ENCODE peak calls at places on chromosomes 13 and 19, in four cellular contexts. K is CD4-positive, alpha-beta memory T cell; B is psoas muscle; Y is NT2/D1. U is an unnamed sample.

GRCh38 chr13:46296920-46297319 is 85.2 kb downstream of the LRRC63 start:
- DNase-seq in B (no peak), Y (no peak), K (no peak), U (no peak)

GRCh38 chr19:45509692-45510015 is 2.4 kb downstream of the VASP start:
- DNase-seq in B (no peak), Y (no peak), K (no peak), U (no peak)

GRCh38 chr13:44692173-44692713 is 116.1 kb upstream of the TSC22D1 start:
- DNase-seq in Y (no peak), B (no peak), K (no peak), U (no peak)

GRCh38 chr13:20673711-20674110 is 29.8 kb upstream of the IL17D start:
- DNase-seq in K (no peak), Y (no peak), B (no peak), U (no peak)

GRCh38 chr13:43445651-43446050 is 341.1 kb downstream of the ENOX1 start:
- DNase-seq in K (no peak), Y (no peak), B (no peak), U (no peak)

GRCh38 chr13:102872531-102872930 is 26.7 kb downstream of the ERCC5 start:
- DNase-seq in Y (no peak), K (no peak), B (no peak), U (no peak)

GRCh38 chr19:16363133-16363851 is 38.7 kb downstream of the KLF2 start:
- DNase-seq in Y (no peak), B (no peak), K (no peak), U (no peak)

GRCh38 chr19:54673222-54673621 is 10.4 kb downstream of the LILRB4 start:
- DNase-seq in K (no peak), Y (no peak), B (no peak), U (no peak)

GRCh38 chr13:110629735-110630134 is 14.4 kb downstream of the NAXD start:
- DNase-seq in Y (no peak), B (no peak), K (peak), U (no peak)

GRCh38 chr19:55353803-55354697 is 469 bp downstream of the COX6B2 start:
- DNase-seq in Y (peak), B (no peak), K (peak), U (no peak)

GRCh38 chr19:4057913-4058695 is 8.6 kb downstream of the ZBTB7A start:
- DNase-seq in Y (no peak), K (no peak), B (peak), U (no peak)

GRCh38 chr19:16756649-16757048 is 37.0 kb downstream of the NWD1 start:
- DNase-seq in B (no peak), K (no peak), Y (no peak), U (no peak)

GRCh38 chr13:111129465-111130110 is 14.5 kb downstream of the ARHGEF7 start:
- DNase-seq in Y (no peak), B (no peak), K (no peak), U (no peak)

GRCh38 chr13:79079351-79079839 is 326.7 kb downstream of the RBM26 start:
- DNase-seq in B (peak), Y (no peak), K (no peak), U (no peak)

GRCh38 chr13:49366841-49367240 is 77.0 kb downstream of the CAB39L start:
- DNase-seq in B (no peak), K (no peak), Y (no peak), U (no peak)

GRCh38 chr13:74557870-74558269 is 423.7 kb upstream of the KLF12 start:
- DNase-seq in K (no peak), B (no peak), Y (no peak), U (no peak)

GRCh38 chr19:23996549-23996948 is 81.9 kb downstream of the ZNF726 start:
- DNase-seq in K (no peak), B (no peak), Y (peak), U (no peak)

GRCh38 chr13:25249001-25249543 is 38.2 kb downstream of the MTMR6 start:
- DNase-seq in K (no peak), Y (peak), B (no peak), U (no peak)

GRCh38 chr13:104571161-104571889 is 1505.1 kb upstream of the SLC10A2 start:
- DNase-seq in Y (peak), B (peak), K (no peak), U (no peak)

GRCh38 chr13:24682353-24682752 is 2.1 kb downstream of the ATP12A start:
- DNase-seq in Y (no peak), K (no peak), B (no peak), U (no peak)

GRCh38 chr13:81659984-81660383 is 1319.1 kb upstream of the SPRY2 start:
- DNase-seq in Y (no peak), B (no peak), K (no peak), U (no peak)

GRCh38 chr13:20495087-20496023 is 30.3 kb downstream of the CRYL1 start:
- DNase-seq in Y (no peak), K (peak), B (no peak), U (no peak)

GRCh38 chr19:7618771-7619510 is 10.4 kb downstream of the XAB2 start:
- DNase-seq in K (no peak), B (no peak), Y (no peak), U (no peak)

GRCh38 chr19:8517551-8518442 is 3.8 kb upstream of the ZNF414 start:
- DNase-seq in K (peak), B (no peak), Y (no peak), U (no peak)

GRCh38 chr19:31408460-31409124 is 59.4 kb upstream of the TSHZ3 start:
- DNase-seq in K (no peak), B (no peak), Y (no peak), U (no peak)

GRCh38 chr19:53183146-53183545 is 10.0 kb downstream of the ZNF665 start:
- DNase-seq in B (no peak), K (no peak), Y (no peak), U (no peak)

GRCh38 chr13:98488736-98489135 is 88.2 kb downstream of the STK24 start:
- DNase-seq in Y (no peak), B (no peak), K (no peak), U (no peak)
- H3K4me3 ChIP-seq in Y (no peak), B (no peak), K (no peak), U (no peak)

GRCh38 chr13:40399756-40400155 is 266.7 kb downstream of the FOXO1 start:
- DNase-seq in Y (no peak), B (no peak), K (no peak), U (no peak)

GRCh38 chr13:40402931-40403412 is 263.5 kb downstream of the FOXO1 start:
- DNase-seq in K (no peak), B (no peak), Y (no peak), U (no peak)

GRCh38 chr13:40403509-40404241 is 262.8 kb downstream of the FOXO1 start:
- DNase-seq in B (no peak), K (no peak), Y (no peak), U (no peak)

GRCh38 chr13:40404407-40404806 is 262.0 kb downstream of the FOXO1 start:
- DNase-seq in K (no peak), Y (no peak), B (no peak), U (no peak)

GRCh38 chr13:40401911-40402776 is 264.3 kb downstream of the FOXO1 start:
- DNase-seq in Y (no peak), B (peak), K (no peak), U (peak)
- H3K4me3 ChIP-seq in Y (no peak), B (peak), K (no peak), U (no peak)

DNA sequence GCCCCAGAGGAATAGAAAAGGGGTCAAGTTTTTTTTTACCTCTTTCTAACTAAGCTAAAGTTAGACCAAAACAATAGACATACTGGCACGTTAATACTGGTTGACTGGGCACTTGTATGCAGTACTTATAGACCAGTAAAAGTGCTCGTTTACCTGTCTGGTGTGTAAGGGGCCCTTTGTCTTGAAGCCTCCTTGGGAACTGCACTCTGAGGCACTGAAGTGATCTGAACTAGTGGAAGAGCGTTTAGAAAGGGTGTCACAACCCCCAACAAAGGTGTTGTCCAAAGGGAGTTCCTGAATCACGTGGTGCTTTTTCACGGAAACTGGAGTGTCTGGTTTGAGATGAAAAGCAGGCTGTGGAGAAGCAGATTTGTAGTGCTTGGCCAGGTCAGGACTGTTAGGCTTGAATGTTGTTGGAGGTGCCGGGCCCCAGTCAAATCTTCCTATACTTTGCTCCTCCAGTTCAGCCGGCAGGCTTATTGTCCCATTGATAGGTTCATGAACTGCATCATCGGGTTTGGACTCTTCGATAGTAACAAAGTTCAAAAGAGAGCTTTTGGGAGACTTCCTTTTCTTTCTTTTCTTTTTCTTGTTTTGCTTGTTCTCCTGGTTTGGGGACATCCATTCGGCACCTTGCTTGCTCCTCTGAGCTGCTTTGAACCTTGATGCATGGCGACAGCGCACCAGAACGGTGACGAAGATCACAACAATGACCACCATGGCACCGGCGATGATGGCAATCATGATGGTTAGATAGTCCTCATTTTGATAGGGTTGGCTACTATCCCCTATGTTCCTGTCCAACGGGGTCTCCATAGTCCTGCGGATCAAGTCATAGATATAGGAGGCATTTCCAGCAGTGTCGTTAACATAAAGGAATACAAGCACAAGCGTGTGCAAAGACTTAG is 4.6 kb downstream of the PCDH9 start:
- DNase-seq in Y (no peak), K (no peak), B (peak), U (no peak)
- H3K4me3 ChIP-seq in Y (no peak), K (no peak), B (no peak), U (no peak)

DNA sequence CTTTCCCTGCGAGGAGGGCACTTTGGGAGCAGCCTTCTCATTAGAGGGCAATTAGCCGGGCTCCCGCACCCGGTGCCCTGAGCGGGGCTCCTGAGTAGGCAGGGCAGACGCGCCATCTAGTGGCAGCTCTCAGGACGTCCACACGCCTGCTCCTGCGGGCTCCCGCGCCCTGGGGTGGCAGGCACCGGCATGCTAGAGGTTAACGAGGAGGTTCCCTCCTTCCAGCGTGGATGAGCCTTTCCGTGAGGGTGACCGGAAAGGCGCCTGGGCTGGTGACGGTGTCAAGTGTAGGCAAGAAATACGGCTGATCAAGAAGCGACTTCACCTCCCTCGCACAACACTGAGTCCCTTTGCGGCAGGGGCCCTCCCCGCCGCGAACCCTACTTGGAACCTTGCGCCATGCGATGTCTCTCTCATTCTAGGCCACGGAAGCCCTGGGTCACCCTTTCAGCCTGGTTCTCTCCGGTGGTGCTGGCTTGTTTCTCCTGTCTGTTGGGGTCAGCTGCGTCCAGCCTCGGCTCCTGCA is 67.7 kb downstream of the ALOX5AP start:
- DNase-seq in Y (peak), K (peak), B (peak), U (peak)
- H3K4me3 ChIP-seq in Y (no peak), K (no peak), B (peak), U (peak)

DNA sequence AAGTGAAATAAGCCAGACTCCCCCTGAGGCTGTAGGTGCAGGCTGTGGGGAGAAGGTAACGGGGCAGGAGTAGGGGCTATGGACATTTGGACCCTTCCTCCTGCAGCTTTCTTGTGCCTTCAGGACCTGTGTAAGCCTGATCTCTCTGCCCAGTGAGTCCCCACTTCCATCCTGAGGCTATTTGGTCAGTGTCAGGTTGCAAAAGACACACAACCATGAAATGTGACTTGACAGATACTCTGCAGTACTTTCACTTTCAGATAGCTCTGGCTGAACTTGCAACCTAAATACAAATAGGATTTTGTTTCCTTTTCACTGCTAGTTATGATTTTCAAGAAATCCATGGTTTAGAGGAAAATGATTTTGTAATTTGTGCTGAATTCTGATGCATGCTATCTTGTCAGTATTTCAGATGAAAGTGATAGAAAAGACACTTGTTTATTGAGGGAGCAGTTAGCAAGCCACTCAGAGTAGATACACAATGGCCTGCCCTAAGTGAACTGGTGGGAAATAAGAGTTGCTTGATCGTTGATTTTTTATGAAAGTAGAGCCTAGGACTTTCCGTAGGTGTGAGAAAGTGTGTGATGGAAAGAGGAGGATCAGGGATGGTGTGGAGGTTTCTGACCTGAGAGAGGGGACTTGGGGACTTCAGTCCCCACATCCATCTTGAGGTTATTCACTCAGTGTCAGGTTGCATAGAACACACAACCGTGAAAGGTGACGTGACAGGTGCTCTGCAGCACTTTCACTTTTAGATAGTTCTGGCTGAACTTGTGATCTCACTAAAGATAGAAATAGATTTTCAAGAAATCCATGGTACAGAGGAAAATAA is 18.0 kb upstream of the EID2 start:
- DNase-seq in K (peak), Y (no peak), B (no peak), U (no peak)
- H3K4me3 ChIP-seq in K (peak), Y (no peak), B (no peak), U (no peak)

DNA sequence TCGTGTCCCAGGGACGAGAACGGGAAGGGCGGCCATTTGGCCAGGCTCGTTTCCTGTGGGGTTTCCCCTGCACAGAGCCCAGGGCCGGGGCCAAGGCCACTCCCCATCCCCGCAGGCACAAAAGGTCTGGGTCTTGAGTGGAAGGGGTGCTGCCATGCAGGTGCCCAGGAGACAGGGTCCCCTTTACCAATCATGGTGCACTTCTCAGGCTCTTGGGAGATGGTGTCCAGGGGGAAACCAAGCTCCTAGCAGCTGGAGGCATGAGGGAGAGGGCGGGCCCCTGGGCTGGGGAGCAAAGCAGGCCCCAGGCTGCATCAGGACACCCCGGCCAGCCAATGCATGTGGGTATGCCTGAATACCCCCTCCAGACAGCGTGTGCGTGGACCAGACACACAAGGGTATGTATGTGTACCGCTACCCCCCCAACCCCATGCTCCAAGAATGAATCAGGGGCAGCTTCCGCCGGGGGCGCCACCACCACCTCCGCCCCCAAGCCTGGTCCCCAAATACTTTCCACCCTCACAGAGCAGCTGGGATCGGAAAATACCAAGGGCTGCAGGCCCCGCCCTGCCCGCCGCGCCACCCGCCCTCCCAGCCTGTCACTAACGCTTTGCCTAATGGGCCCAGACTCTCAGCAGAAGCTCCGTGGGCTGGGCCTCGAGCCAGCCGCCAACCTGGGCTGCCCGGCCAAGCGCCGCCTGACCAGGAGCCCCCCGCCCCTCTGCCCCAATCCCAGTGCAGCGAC is 37.6 kb upstream of the NANOS3 start:
- DNase-seq in B (peak), K (peak), Y (no peak), U (no peak)
- H3K4me3 ChIP-seq in B (peak), K (peak), Y (no peak), U (peak)

GRCh38 chr19:48646192-48646911 is 365 bp upstream of the CA11 start:
- DNase-seq in K (peak), Y (peak), B (peak), U (no peak)

GRCh38 chr19:48644839-48645651 is 942 bp downstream of the CA11 start:
- DNase-seq in K (peak), Y (no peak), B (peak), U (no peak)

GRCh38 chr19:48645652-48646191 is at the start of gene CA11:
- DNase-seq in K (no peak), B (no peak), Y (no peak), U (no peak)

GRCh38 chr19:48642862-48643261 is 3.1 kb downstream of the CA11 start:
- DNase-seq in B (no peak), K (no peak), Y (no peak), U (no peak)

DNA sequence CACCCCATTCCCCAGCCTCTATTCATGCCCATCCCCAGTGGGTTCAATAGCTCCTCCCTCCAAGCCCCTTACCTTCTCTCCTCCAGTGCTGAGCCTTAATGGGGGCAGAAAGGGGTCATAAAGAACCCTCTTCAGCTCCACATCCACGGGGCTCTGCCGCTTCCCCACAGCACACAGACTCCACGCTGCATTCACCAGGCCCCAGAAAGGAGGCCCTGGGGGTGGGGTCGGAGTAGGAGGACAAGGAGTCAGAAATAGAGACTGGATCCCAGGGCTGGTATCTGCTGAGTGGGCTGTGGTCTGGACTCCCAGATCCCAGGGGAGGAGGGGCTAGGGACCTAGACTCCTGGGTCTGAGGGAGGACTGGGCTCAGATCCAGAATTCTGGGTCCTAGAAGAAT is 1.6 kb downstream of the CA11 start:
- DNase-seq in B (no peak), K (no peak), Y (no peak), U (no peak)
- H3K4me3 ChIP-seq in B (peak), K (no peak), Y (peak), U (peak)

GRCh38 chr19:6211632-6212402 is 68.0 kb downstream of the MLLT1 start:
- DNase-seq in B (peak), K (no peak), Y (no peak), U (no peak)

GRCh38 chr19:6212403-6213265 is 67.1 kb downstream of the MLLT1 start:
- DNase-seq in K (no peak), B (peak), Y (no peak), U (no peak)

GRCh38 chr19:6210091-6210490 is 69.7 kb downstream of the MLLT1 start:
- DNase-seq in B (peak), Y (no peak), K (no peak), U (no peak)

GRCh38 chr19:6209680-6210079 is 70.1 kb downstream of the MLLT1 start:
- DNase-seq in Y (no peak), B (no peak), K (no peak), U (no peak)

GRCh38 chr19:6210721-6211600 is 68.8 kb downstream of the MLLT1 start:
- DNase-seq in B (peak), K (no peak), Y (no peak), U (no peak)
- H3K4me3 ChIP-seq in B (no peak), K (no peak), Y (no peak), U (no peak)